ENCODE peak calls at places on chromosomes 1 and 21, in ten cellular contexts. One of them, this sample, is unnamed.
A peak's percentile ranks its signal among the peaks of the same experiment; 100 is the strongest.

GRCh38 chr1:39348278-39348677 is 143.2 kb upstream of the BMP8A start:
- DNase-seq in lower lobe of right lung: no peak
- DNase-seq in right atrium auricular region: no peak
- DNase-seq in CD4-positive, alpha-beta memory T cell: no peak
- DNase-seq in tibial nerve: no peak
- DNase-seq in fibroblast of lung: no peak
- DNase-seq in heart left ventricle: no peak
- DNase-seq in esophagus squamous epithelium: no peak
- DNase-seq in trophoblast cell: no peak
- DNase-seq in psoas muscle: no peak
- DNase-seq in this sample: no peak

GRCh38 chr1:2403273-2403672 is 9.1 kb downstream of the PEX10 start:
- DNase-seq in lower lobe of right lung: no peak
- DNase-seq in right atrium auricular region: no peak
- DNase-seq in CD4-positive, alpha-beta memory T cell: no peak
- DNase-seq in tibial nerve: no peak
- DNase-seq in fibroblast of lung: no peak
- DNase-seq in heart left ventricle: no peak
- DNase-seq in esophagus squamous epithelium: no peak
- DNase-seq in trophoblast cell: no peak
- DNase-seq in psoas muscle: no peak
- DNase-seq in this sample: no peak

GRCh38 chr1:186530104-186530503 is 69.2 kb upstream of the PDC start:
- DNase-seq in lower lobe of right lung: no peak
- DNase-seq in right atrium auricular region: no peak
- DNase-seq in CD4-positive, alpha-beta memory T cell: no peak
- DNase-seq in tibial nerve: no peak
- DNase-seq in fibroblast of lung: peak; percentile 33
- DNase-seq in heart left ventricle: no peak
- DNase-seq in esophagus squamous epithelium: no peak
- DNase-seq in trophoblast cell: no peak
- DNase-seq in psoas muscle: no peak
- DNase-seq in this sample: no peak

GRCh38 chr1:40232444-40232843 is 15.3 kb upstream of the TMCO2 start:
- DNase-seq in lower lobe of right lung: no peak
- DNase-seq in right atrium auricular region: no peak
- DNase-seq in CD4-positive, alpha-beta memory T cell: peak; percentile 34
- DNase-seq in tibial nerve: no peak
- DNase-seq in fibroblast of lung: no peak
- DNase-seq in heart left ventricle: no peak
- DNase-seq in esophagus squamous epithelium: no peak
- DNase-seq in trophoblast cell: no peak
- DNase-seq in psoas muscle: no peak
- DNase-seq in this sample: no peak

GRCh38 chr21:45549670-45550463 is 7.6 kb upstream of the SLC19A1 start:
- DNase-seq in lower lobe of right lung: peak; percentile 60
- DNase-seq in right atrium auricular region: no peak
- DNase-seq in CD4-positive, alpha-beta memory T cell: no peak
- DNase-seq in tibial nerve: no peak
- DNase-seq in fibroblast of lung: no peak
- DNase-seq in heart left ventricle: no peak
- DNase-seq in esophagus squamous epithelium: no peak
- DNase-seq in trophoblast cell: no peak
- DNase-seq in psoas muscle: peak; percentile 45
- DNase-seq in this sample: no peak

GRCh38 chr1:175840787-175841186 is 97.4 kb upstream of the TNR start:
- DNase-seq in lower lobe of right lung: no peak
- DNase-seq in right atrium auricular region: no peak
- DNase-seq in CD4-positive, alpha-beta memory T cell: no peak
- DNase-seq in tibial nerve: no peak
- DNase-seq in fibroblast of lung: no peak
- DNase-seq in heart left ventricle: no peak
- DNase-seq in esophagus squamous epithelium: no peak
- DNase-seq in trophoblast cell: no peak
- DNase-seq in psoas muscle: no peak
- DNase-seq in this sample: no peak

GRCh38 chr21:35203093-35204021 is 154.3 kb upstream of the RUNX1 start:
- DNase-seq in lower lobe of right lung: no peak
- DNase-seq in right atrium auricular region: no peak
- DNase-seq in CD4-positive, alpha-beta memory T cell: no peak
- DNase-seq in tibial nerve: no peak
- DNase-seq in fibroblast of lung: peak; percentile 85
- DNase-seq in heart left ventricle: no peak
- DNase-seq in esophagus squamous epithelium: no peak
- DNase-seq in trophoblast cell: no peak
- DNase-seq in psoas muscle: peak; percentile 75
- DNase-seq in this sample: no peak

GRCh38 chr1:43861337-43861736 is 72.3 kb upstream of the ARTN start:
- DNase-seq in lower lobe of right lung: no peak
- DNase-seq in right atrium auricular region: no peak
- DNase-seq in CD4-positive, alpha-beta memory T cell: no peak
- DNase-seq in tibial nerve: no peak
- DNase-seq in fibroblast of lung: peak; percentile 85
- DNase-seq in heart left ventricle: no peak
- DNase-seq in esophagus squamous epithelium: no peak
- DNase-seq in trophoblast cell: no peak
- DNase-seq in psoas muscle: no peak
- DNase-seq in this sample: no peak

GRCh38 chr1:246301553-246302250 is 205.4 kb downstream of the SMYD3 start:
- DNase-seq in lower lobe of right lung: no peak
- DNase-seq in right atrium auricular region: no peak
- DNase-seq in CD4-positive, alpha-beta memory T cell: no peak
- DNase-seq in tibial nerve: no peak
- DNase-seq in fibroblast of lung: no peak
- DNase-seq in heart left ventricle: no peak
- DNase-seq in esophagus squamous epithelium: no peak
- DNase-seq in trophoblast cell: no peak
- DNase-seq in psoas muscle: no peak
- DNase-seq in this sample: no peak

DNA sequence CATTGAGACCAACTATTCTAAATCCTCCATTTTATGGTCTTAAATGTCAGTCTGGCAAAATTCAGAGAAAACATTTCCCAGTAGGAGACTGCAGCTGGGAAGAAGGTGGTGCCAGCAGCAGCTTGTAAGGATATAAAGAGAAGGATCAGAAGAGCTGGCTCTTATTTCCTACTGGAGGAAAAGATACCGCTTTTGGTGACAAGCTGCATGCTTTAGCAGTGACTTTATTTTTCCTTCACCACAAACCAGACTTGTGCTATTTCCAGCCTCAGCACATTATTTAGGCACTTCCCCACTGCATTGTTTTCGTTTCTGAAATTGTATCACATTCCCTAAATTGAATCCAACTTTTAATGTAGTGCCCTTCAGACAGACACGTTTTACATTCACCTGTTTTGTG is 28.4 kb downstream of the RNF11 start:
- DNase-seq in lower lobe of right lung: no peak
- DNase-seq in right atrium auricular region: no peak
- DNase-seq in CD4-positive, alpha-beta memory T cell: no peak
- DNase-seq in tibial nerve: no peak
- DNase-seq in fibroblast of lung: peak; percentile 91
- DNase-seq in heart left ventricle: no peak
- DNase-seq in esophagus squamous epithelium: no peak
- DNase-seq in trophoblast cell: peak; percentile 77
- DNase-seq in psoas muscle: no peak
- DNase-seq in this sample: no peak
- H3K27ac ChIP-seq in lower lobe of right lung: no peak overlapping the region
- H3K27ac ChIP-seq in right atrium auricular region: peak overlapping the region; percentile 13
- H3K27ac ChIP-seq in CD4-positive, alpha-beta memory T cell: no peak overlapping the region
- H3K27ac ChIP-seq in tibial nerve: no peak overlapping the region
- H3K27ac ChIP-seq in fibroblast of lung: peak overlapping the region; percentile 18
- H3K27ac ChIP-seq in heart left ventricle: peak overlapping the region; percentile 39
- H3K27ac ChIP-seq in esophagus squamous epithelium: no peak overlapping the region
- H3K27ac ChIP-seq in trophoblast cell: no peak overlapping the region
- H3K27ac ChIP-seq in psoas muscle: peak overlapping the region; percentile 44
- H3K27ac ChIP-seq in this sample: no peak overlapping the region

GRCh38 chr1:201758508-201759050 is 70.4 kb upstream of the IPO9 start:
- DNase-seq in lower lobe of right lung: no peak
- DNase-seq in right atrium auricular region: no peak
- DNase-seq in CD4-positive, alpha-beta memory T cell: no peak
- DNase-seq in tibial nerve: no peak
- DNase-seq in fibroblast of lung: no peak
- DNase-seq in heart left ventricle: no peak
- DNase-seq in esophagus squamous epithelium: no peak
- DNase-seq in trophoblast cell: no peak
- DNase-seq in psoas muscle: no peak
- DNase-seq in this sample: no peak

GRCh38 chr1:201761178-201761577 is 67.8 kb upstream of the IPO9 start:
- DNase-seq in lower lobe of right lung: no peak
- DNase-seq in right atrium auricular region: no peak
- DNase-seq in CD4-positive, alpha-beta memory T cell: no peak
- DNase-seq in tibial nerve: no peak
- DNase-seq in fibroblast of lung: no peak
- DNase-seq in heart left ventricle: no peak
- DNase-seq in esophagus squamous epithelium: no peak
- DNase-seq in trophoblast cell: no peak
- DNase-seq in psoas muscle: no peak
- DNase-seq in this sample: no peak

GRCh38 chr1:201759194-201759814 is 69.7 kb upstream of the IPO9 start:
- DNase-seq in lower lobe of right lung: no peak
- DNase-seq in right atrium auricular region: no peak
- DNase-seq in CD4-positive, alpha-beta memory T cell: no peak
- DNase-seq in tibial nerve: no peak
- DNase-seq in fibroblast of lung: peak; percentile 50
- DNase-seq in heart left ventricle: no peak
- DNase-seq in esophagus squamous epithelium: no peak
- DNase-seq in trophoblast cell: peak; percentile 61
- DNase-seq in psoas muscle: no peak
- DNase-seq in this sample: no peak

GRCh38 chr1:201761871-201762270 is 67.1 kb upstream of the IPO9 start:
- DNase-seq in lower lobe of right lung: no peak
- DNase-seq in right atrium auricular region: no peak
- DNase-seq in CD4-positive, alpha-beta memory T cell: no peak
- DNase-seq in tibial nerve: no peak
- DNase-seq in fibroblast of lung: no peak
- DNase-seq in heart left ventricle: no peak
- DNase-seq in esophagus squamous epithelium: no peak
- DNase-seq in trophoblast cell: peak; percentile 95
- DNase-seq in psoas muscle: no peak
- DNase-seq in this sample: no peak

GRCh38 chr1:201760516-201760915 is 68.4 kb upstream of the IPO9 start:
- DNase-seq in lower lobe of right lung: no peak
- DNase-seq in right atrium auricular region: no peak
- DNase-seq in CD4-positive, alpha-beta memory T cell: no peak
- DNase-seq in tibial nerve: no peak
- DNase-seq in fibroblast of lung: peak; percentile 71
- DNase-seq in heart left ventricle: no peak
- DNase-seq in esophagus squamous epithelium: no peak
- DNase-seq in trophoblast cell: peak; percentile 74
- DNase-seq in psoas muscle: no peak
- DNase-seq in this sample: no peak
- H3K27ac ChIP-seq in lower lobe of right lung: no peak overlapping the region
- H3K27ac ChIP-seq in right atrium auricular region: no peak overlapping the region
- H3K27ac ChIP-seq in CD4-positive, alpha-beta memory T cell: no peak overlapping the region
- H3K27ac ChIP-seq in tibial nerve: no peak overlapping the region
- H3K27ac ChIP-seq in fibroblast of lung: peak overlapping the region; percentile 6
- H3K27ac ChIP-seq in heart left ventricle: peak overlapping the region; percentile 18
- H3K27ac ChIP-seq in esophagus squamous epithelium: no peak overlapping the region
- H3K27ac ChIP-seq in trophoblast cell: no peak overlapping the region
- H3K27ac ChIP-seq in psoas muscle: no peak overlapping the region
- H3K27ac ChIP-seq in this sample: peak overlapping the region; percentile 16

GRCh38 chr1:1399870-1400575 is 888 bp upstream of the CCNL2 start:
- DNase-seq in lower lobe of right lung: no peak
- DNase-seq in right atrium auricular region: no peak
- DNase-seq in CD4-positive, alpha-beta memory T cell: no peak
- DNase-seq in tibial nerve: no peak
- DNase-seq in fibroblast of lung: peak; percentile 26
- DNase-seq in heart left ventricle: no peak
- DNase-seq in esophagus squamous epithelium: no peak
- DNase-seq in trophoblast cell: no peak
- DNase-seq in psoas muscle: no peak
- DNase-seq in this sample: no peak

GRCh38 chr1:1399187-1399869 is at the start of gene CCNL2:
- DNase-seq in lower lobe of right lung: peak; percentile 100
- DNase-seq in right atrium auricular region: peak; percentile 99
- DNase-seq in CD4-positive, alpha-beta memory T cell: peak; percentile 99
- DNase-seq in tibial nerve: peak; percentile 96
- DNase-seq in fibroblast of lung: peak; percentile 98
- DNase-seq in heart left ventricle: peak; percentile 100
- DNase-seq in esophagus squamous epithelium: peak; percentile 94
- DNase-seq in trophoblast cell: peak; percentile 100
- DNase-seq in psoas muscle: peak; percentile 100
- DNase-seq in this sample: peak; percentile 97

GRCh38 chr1:1397839-1398523 is 1.2 kb downstream of the CCNL2 start:
- DNase-seq in lower lobe of right lung: no peak
- DNase-seq in right atrium auricular region: no peak
- DNase-seq in CD4-positive, alpha-beta memory T cell: no peak
- DNase-seq in tibial nerve: no peak
- DNase-seq in fibroblast of lung: peak; percentile 26
- DNase-seq in heart left ventricle: no peak
- DNase-seq in esophagus squamous epithelium: no peak
- DNase-seq in trophoblast cell: peak; percentile 62
- DNase-seq in psoas muscle: peak; percentile 78
- DNase-seq in this sample: no peak

GRCh38 chr1:1400576-1401456 is 1.7 kb upstream of the CCNL2 start:
- DNase-seq in lower lobe of right lung: no peak
- DNase-seq in right atrium auricular region: no peak
- DNase-seq in CD4-positive, alpha-beta memory T cell: no peak
- DNase-seq in tibial nerve: no peak
- DNase-seq in fibroblast of lung: no peak
- DNase-seq in heart left ventricle: no peak
- DNase-seq in esophagus squamous epithelium: no peak
- DNase-seq in trophoblast cell: no peak
- DNase-seq in psoas muscle: no peak
- DNase-seq in this sample: no peak

DNA sequence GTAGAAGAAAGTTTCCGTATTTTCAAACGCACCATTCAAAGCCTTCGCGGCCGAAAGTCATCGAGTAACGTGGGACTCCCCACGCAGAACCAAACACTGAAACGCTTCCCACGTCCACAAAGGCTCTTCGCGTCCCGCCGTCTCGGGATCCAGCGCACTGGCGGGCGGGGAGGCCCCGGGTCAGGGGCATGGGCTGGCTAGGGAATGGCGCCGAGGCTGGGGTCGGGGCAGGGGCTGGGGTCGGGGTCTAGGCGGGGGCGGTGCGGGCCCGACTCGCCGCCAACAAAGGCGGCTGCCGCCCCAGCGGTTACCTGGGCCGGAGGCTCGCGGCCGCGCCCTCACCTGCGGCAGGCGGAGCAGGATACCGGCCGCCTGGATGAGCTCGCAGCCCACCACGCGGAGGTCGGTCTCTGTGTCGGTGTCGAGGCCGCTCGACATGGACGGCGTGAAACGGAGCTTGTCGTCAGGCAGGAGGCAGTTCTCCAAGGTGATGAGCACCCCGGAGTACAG is 403 bp downstream of the CCNL2 start:
- DNase-seq in lower lobe of right lung: peak; percentile 63
- DNase-seq in right atrium auricular region: no peak
- DNase-seq in CD4-positive, alpha-beta memory T cell: no peak
- DNase-seq in tibial nerve: no peak
- DNase-seq in fibroblast of lung: no peak
- DNase-seq in heart left ventricle: no peak
- DNase-seq in esophagus squamous epithelium: no peak
- DNase-seq in trophoblast cell: peak; percentile 23
- DNase-seq in psoas muscle: no peak
- DNase-seq in this sample: no peak
- H3K27ac ChIP-seq in lower lobe of right lung: peak overlapping the region; percentile 90
- H3K27ac ChIP-seq in right atrium auricular region: peak overlapping the region; percentile 84
- H3K27ac ChIP-seq in CD4-positive, alpha-beta memory T cell: peak overlapping the region; percentile 85
- H3K27ac ChIP-seq in tibial nerve: peak overlapping the region; percentile 22
- H3K27ac ChIP-seq in fibroblast of lung: peak overlapping the region; percentile 85
- H3K27ac ChIP-seq in heart left ventricle: peak overlapping the region; percentile 82
- H3K27ac ChIP-seq in esophagus squamous epithelium: peak overlapping the region; percentile 94
- H3K27ac ChIP-seq in trophoblast cell: peak overlapping the region; percentile 52
- H3K27ac ChIP-seq in psoas muscle: peak overlapping the region; percentile 95
- H3K27ac ChIP-seq in this sample: peak overlapping the region; percentile 58

GRCh38 chr1:34049477-34049876 is 115.6 kb downstream of the CSMD2 start:
- DNase-seq in lower lobe of right lung: no peak
- DNase-seq in right atrium auricular region: no peak
- DNase-seq in CD4-positive, alpha-beta memory T cell: no peak
- DNase-seq in tibial nerve: no peak
- DNase-seq in fibroblast of lung: no peak
- DNase-seq in heart left ventricle: no peak
- DNase-seq in esophagus squamous epithelium: no peak
- DNase-seq in trophoblast cell: no peak
- DNase-seq in psoas muscle: no peak
- DNase-seq in this sample: no peak
- H3K27ac ChIP-seq in lower lobe of right lung: no peak overlapping the region
- H3K27ac ChIP-seq in right atrium auricular region: no peak overlapping the region
- H3K27ac ChIP-seq in CD4-positive, alpha-beta memory T cell: no peak overlapping the region
- H3K27ac ChIP-seq in tibial nerve: no peak overlapping the region
- H3K27ac ChIP-seq in fibroblast of lung: no peak overlapping the region
- H3K27ac ChIP-seq in heart left ventricle: no peak overlapping the region
- H3K27ac ChIP-seq in esophagus squamous epithelium: no peak overlapping the region
- H3K27ac ChIP-seq in trophoblast cell: no peak overlapping the region
- H3K27ac ChIP-seq in psoas muscle: no peak overlapping the region
- H3K27ac ChIP-seq in this sample: no peak overlapping the region

This sample was measured in caudate nucleus.